ENCODE peak calls at places on chromosomes 2 and 18, in five cellular contexts. V, Y, O, L and Q are unnamed samples.

GRCh38 chr2:33247325-33247724 is 229.1 kb upstream of the RASGRP3 start:
- DNase-seq in L (no peak), Y (no peak), V (no peak), O (no peak), Q (no peak)

GRCh38 chr2:106789185-106789584 is 96.8 kb downstream of the ST6GAL2 start:
- DNase-seq in V (no peak), Y (peak), O (no peak), L (no peak), Q (peak)

GRCh38 chr18:21168880-21169279 is 57.3 kb upstream of the ROCK1 start:
- DNase-seq in Y (no peak), O (no peak), L (no peak), V (no peak), Q (no peak)

GRCh38 chr2:20421336-20421987 is 25.4 kb upstream of the RHOB start:
- DNase-seq in Y (no peak), V (no peak), O (no peak), L (no peak), Q (no peak)

GRCh38 chr18:12774982-12775381 is 72.1 kb downstream of the PSMG2 start:
- DNase-seq in Y (no peak), V (no peak), O (no peak), L (no peak), Q (no peak)

GRCh38 chr2:201558232-201558631 is 85.1 kb downstream of the TMEM237 start:
- DNase-seq in L (no peak), Y (no peak), V (no peak), O (peak), Q (no peak)

GRCh38 chr2:20125164-20125563 is 73.7 kb upstream of the LAPTM4A start:
- DNase-seq in Y (no peak), V (no peak), O (no peak), L (no peak), Q (no peak)

GRCh38 chr2:201697899-201698298 is 545 bp downstream of the MPP4 start:
- DNase-seq in O (no peak), V (no peak), Y (no peak), L (no peak), Q (no peak)

GRCh38 chr18:13165636-13166423 is 52.7 kb upstream of the LDLRAD4 start:
- DNase-seq in O (no peak), V (no peak), Y (no peak), L (no peak), Q (peak)

GRCh38 chr2:149224458-149224857 is 105.9 kb upstream of the LYPD6 start:
- DNase-seq in Y (no peak), V (no peak), O (no peak), L (no peak), Q (no peak)

GRCh38 chr18:74342416-74343043 is 26.9 kb downstream of the C18orf63 start:
- DNase-seq in L (no peak), Y (peak), O (peak), V (peak), Q (peak)

GRCh38 chr2:127560929-127561275 is 25.4 kb downstream of the MYO7B start:
- DNase-seq in V (no peak), O (no peak), L (no peak), Y (no peak), Q (no peak)

GRCh38 chr18:75183524-75183923 is 25.4 kb downstream of the PTGR3 start:
- DNase-seq in V (peak), O (no peak), L (no peak), Y (no peak), Q (no peak)

GRCh38 chr2:173210270-173211196 is 134.9 kb downstream of the MAP3K20 start:
- DNase-seq in L (peak), O (peak), Y (peak), V (peak), Q (peak)

GRCh38 chr2:96940991-96941775 is 45.2 kb downstream of the FAM178B start:
- DNase-seq in L (no peak), O (no peak), V (no peak), Y (no peak), Q (no peak)

GRCh38 chr2:153543639-153544071 is 65.1 kb upstream of the RPRM start:
- DNase-seq in Y (no peak), O (no peak), V (no peak), L (no peak), Q (no peak)

GRCh38 chr2:26298638-26299393 is 47.1 kb upstream of the SELENOI start:
- DNase-seq in Y (no peak), O (peak), V (no peak), L (peak), Q (no peak)

GRCh38 chr2:49903471-49903870 is 749.2 kb upstream of the FSHR start:
- DNase-seq in Y (no peak), L (no peak), V (no peak), O (no peak), Q (no peak)

GRCh38 chr2:28949617-28950305 is 31.3 kb upstream of the TOGARAM2 start:
- DNase-seq in Y (no peak), O (peak), V (no peak), L (no peak), Q (no peak)

GRCh38 chr18:9706081-9706935 is 1.8 kb upstream of the RAB31 start:
- DNase-seq in L (no peak), V (no peak), O (no peak), Y (peak), Q (no peak)

GRCh38 chr2:1482253-1482675 is 69.0 kb downstream of the TPO start:
- DNase-seq in O (no peak), Y (no peak), V (no peak), L (no peak), Q (no peak)

GRCh38 chr2:219578811-219579210 is 6.7 kb downstream of the INHA start:
- DNase-seq in L (no peak), Y (no peak), O (no peak), V (no peak), Q (no peak)

DNA sequence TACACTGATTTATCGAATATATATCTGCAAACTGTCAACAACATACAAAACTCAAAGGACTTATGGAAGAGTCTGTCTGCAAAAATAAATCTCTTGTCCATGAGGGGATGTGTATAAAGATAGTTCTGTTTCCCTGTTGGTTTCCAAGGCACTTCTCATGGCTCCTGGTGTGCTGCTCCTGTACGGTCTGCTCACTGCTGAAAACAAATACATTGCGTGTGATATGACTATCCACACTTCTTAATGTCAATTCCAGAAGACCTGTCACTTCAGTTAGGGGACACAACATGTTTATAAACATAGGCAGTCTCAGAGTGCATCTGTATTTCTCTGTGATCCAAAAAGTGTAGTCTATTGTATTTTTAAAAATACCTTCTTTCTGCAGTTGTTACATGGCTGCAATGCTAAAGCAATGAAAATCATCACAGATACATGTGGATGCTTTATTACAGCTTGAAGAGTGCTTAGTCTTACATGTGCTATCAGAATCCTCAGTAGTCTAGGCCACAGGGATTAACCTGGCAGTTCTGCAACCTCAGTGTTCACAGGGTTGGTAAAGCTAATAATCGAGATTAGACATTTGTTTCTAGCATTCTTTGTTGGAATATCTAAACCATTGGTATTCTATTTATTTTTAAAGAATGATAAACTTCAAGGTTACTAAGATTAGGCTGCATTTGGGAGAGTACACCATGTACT is 7.8 kb downstream of the ALKAL2 start:
- DNase-seq in V (no peak), L (no peak), O (no peak), Y (no peak), Q (no peak)
- TF ChIP-seq JUND in V (no peak), L (no peak), O (no peak), Y (no peak), Q (no peak)

GRCh38 chr18:76490040-76490439 is 5.0 kb downstream of the ZNF516 start:
- DNase-seq in V (no peak), O (no peak), L (no peak), Y (no peak), Q (no peak)
- TF ChIP-seq JUND in V (no peak), O (no peak), L (no peak), Y (no peak), Q (no peak)

GRCh38 chr2:47016172-47016913 is 100.7 kb upstream of the MCFD2 start:
- DNase-seq in O (no peak), Y (peak), L (no peak), V (peak), Q (peak)
- TF ChIP-seq JUND in O (no peak), Y (no peak), L (no peak), V (peak), Q (no peak)

GRCh38 chr2:46909771-46910419 is 5.7 kb downstream of the MCFD2 start:
- DNase-seq in L (peak), V (peak), Y (no peak), O (peak), Q (no peak)
- TF ChIP-seq JUND in L (peak), V (no peak), Y (no peak), O (peak), Q (no peak)

DNA sequence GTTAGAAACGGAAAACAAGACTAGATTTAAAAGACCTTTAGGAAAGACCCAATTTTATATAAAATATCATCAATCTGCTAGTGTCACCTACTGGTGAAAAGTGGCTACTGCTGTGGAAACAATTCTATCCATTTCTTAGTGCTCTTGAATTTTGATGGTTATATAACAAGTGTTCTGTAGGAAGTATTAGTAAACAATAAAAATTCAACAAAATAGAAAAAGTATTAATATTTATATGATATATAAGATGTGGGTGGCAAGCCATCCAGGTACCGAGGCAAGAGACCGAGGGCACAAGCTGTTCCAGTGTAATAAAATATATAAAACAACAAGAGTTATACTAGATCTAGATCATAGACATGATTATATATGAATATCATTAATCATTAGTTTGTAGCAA is 6.2 kb upstream of the TMEM87B start:
- DNase-seq in Y (peak), O (peak), L (no peak), V (peak), Q (peak)
- TF ChIP-seq JUND in Y (no peak), O (no peak), L (no peak), V (no peak), Q (no peak)

GRCh38 chr2:170965446-170966225 is 36.6 kb downstream of the GORASP2 start:
- DNase-seq in O (no peak), V (no peak), Y (no peak), L (no peak), Q (no peak)
- TF ChIP-seq JUND in O (no peak), V (no peak), Y (no peak), L (no peak), Q (no peak)

DNA sequence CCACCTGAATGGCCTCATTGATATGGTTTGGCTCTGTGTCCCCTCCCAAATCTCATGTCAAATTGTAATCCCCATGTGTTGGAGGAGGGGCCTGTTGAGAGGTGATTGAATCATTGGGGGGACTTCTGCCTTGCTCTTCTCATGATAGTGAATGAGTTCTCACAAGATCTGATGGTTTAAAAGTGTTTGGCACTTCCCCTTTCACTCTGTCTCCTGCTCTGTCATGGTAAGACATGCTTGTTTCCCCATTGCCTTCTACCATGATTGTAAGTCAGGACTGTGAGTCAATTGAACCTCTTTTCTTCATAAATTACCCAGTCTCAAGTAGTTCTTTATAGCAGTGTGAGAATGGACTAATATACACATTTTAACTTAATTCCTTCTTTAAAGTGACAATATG is 146.8 kb upstream of the KCNJ3 start:
- DNase-seq in O (no peak), V (no peak), Y (no peak), L (no peak), Q (no peak)
- TF ChIP-seq JUND in O (no peak), V (no peak), Y (no peak), L (no peak), Q (no peak)

DNA sequence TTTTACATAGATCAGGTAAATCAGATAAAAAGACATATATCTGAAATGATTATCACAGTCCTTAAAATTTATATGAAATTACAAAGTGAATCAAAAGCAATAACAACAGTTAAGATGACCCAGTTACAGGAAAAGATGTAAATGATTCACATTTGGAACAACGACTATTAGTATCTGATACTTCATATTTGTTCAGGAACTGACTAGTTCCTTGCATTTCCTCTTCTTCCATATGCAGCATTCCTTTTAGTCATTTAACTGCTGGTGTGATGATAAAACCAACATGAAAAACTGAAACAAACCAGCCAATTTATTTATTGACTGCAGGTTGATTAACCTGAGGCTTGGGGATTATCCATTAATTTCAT is 75.2 kb downstream of the RBMS1 start:
- DNase-seq in V (no peak), Y (no peak), L (no peak), O (no peak), Q (no peak)
- TF ChIP-seq JUND in V (no peak), Y (no peak), L (no peak), O (no peak), Q (no peak)

GRCh38 chr2:240371461-240372000 is 63.9 kb upstream of the GPC1 start:
- DNase-seq in Y (no peak), O (no peak), L (no peak), V (no peak), Q (no peak)

GRCh38 chr2:240369725-240370585 is 65.5 kb upstream of the GPC1 start:
- DNase-seq in O (peak), L (no peak), V (peak), Y (no peak), Q (no peak)

GRCh38 chr2:240373289-240373885 is 62.1 kb upstream of the GPC1 start:
- DNase-seq in L (no peak), V (no peak), Y (no peak), O (no peak), Q (no peak)

GRCh38 chr2:240374085-240374907 is 61.2 kb upstream of the GPC1 start:
- DNase-seq in Y (no peak), V (no peak), L (no peak), O (peak), Q (no peak)

DNA sequence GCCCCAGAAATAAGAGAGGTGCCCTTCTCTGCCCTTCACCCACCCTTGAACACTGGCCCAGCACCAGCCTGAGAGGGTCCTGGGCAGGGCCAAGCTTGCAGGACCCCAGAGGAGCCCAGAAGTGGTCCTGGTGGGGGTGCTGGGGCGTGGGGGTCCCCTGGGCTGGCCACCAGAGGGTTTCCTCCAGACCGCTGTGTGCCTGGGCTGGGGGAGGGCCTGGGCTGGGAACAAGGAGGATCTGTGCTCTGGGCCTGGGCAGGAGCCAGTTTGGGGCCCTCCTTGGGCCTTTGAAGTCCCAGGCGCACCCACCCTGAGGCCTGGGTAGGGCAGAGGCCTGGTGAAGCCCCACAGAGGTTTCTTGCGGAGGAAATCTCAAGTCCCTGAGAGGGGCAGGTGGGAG is 63.4 kb upstream of the GPC1 start:
- DNase-seq in O (no peak), V (no peak), Y (no peak), L (no peak), Q (no peak)
- TF ChIP-seq JUND in O (no peak), V (no peak), Y (no peak), L (no peak), Q (no peak)

GRCh38 chr2:147623328-147623727 is 221.5 kb upstream of the ACVR2A start:
- DNase-seq in Y (no peak), V (no peak), L (no peak), O (no peak), Q (no peak)
- TF ChIP-seq JUND in Y (no peak), V (no peak), L (no peak), O (no peak), Q (no peak)